ENCODE peak calls at places on chromosomes 11 and 22, in seven cellular contexts. L is A549, F is AG09309, K is tibial nerve, M is lower leg skin, N is GM12878, V is cardiac muscle cell. T is an unnamed sample.

GRCh38 chr11:109971184-109971523 is 122.0 kb upstream of the ZC3H12C start:
- DNase-seq in N (no peak), K (no peak), M (no peak), L (no peak), V (peak), F (peak), T (no peak)

GRCh38 chr22:33887173-33887572 is 33.1 kb downstream of the LARGE1 start:
- DNase-seq in K (no peak), M (no peak), N (no peak), F (no peak), L (no peak), V (no peak), T (no peak)

GRCh38 chr11:112658521-112658920 is 302.7 kb upstream of the NCAM1 start:
- DNase-seq in K (no peak), M (no peak), V (no peak), L (no peak), F (no peak), N (no peak), T (no peak)

GRCh38 chr11:23594755-23595154 is 734.5 kb upstream of the CCDC179 start:
- DNase-seq in N (no peak), F (no peak), L (no peak), K (no peak), M (no peak), V (no peak), T (no peak)

GRCh38 chr11:103055174-103055890 is 36.6 kb downstream of the DCUN1D5 start:
- DNase-seq in M (no peak), K (no peak), V (peak), L (no peak), F (no peak), N (no peak), T (no peak)

GRCh38 chr11:68191661-68192579 is 21.2 kb downstream of the KMT5B start:
- DNase-seq in M (no peak), L (no peak), F (no peak), N (no peak), K (no peak), V (no peak), T (no peak)

GRCh38 chr11:125442946-125443345 is 53.1 kb downstream of the FEZ1 start:
- DNase-seq in M (no peak), N (no peak), V (no peak), K (no peak), L (no peak), F (no peak), T (no peak)

GRCh38 chr11:117678651-117679407 is 118.2 kb downstream of the DSCAML1 start:
- DNase-seq in K (no peak), F (no peak), V (no peak), N (no peak), M (no peak), L (no peak), T (no peak)

GRCh38 chr11:118258410-118258809 is 5.7 kb downstream of the MPZL2 start:
- DNase-seq in N (no peak), F (no peak), V (no peak), L (no peak), M (no peak), K (no peak), T (no peak)

GRCh38 chr11:7672960-7673723 is at the start of gene CYB5R2:
- DNase-seq in M (peak), N (no peak), V (peak), L (peak), K (peak), F (no peak), T (peak)

GRCh38 chr11:116835042-116835772 is 2.2 kb downstream of the APOA1 start:
- DNase-seq in K (no peak), V (no peak), L (no peak), F (no peak), M (no peak), N (no peak), T (no peak)

GRCh38 chr11:76962583-76963416 is 71.4 kb upstream of the B3GNT6 start:
- DNase-seq in L (no peak), N (peak), M (no peak), V (no peak), K (no peak), F (no peak), T (no peak)

GRCh38 chr22:50162391-50162956 is 8.1 kb upstream of the PANX2 start:
- DNase-seq in K (no peak), V (no peak), M (no peak), L (no peak), F (no peak), N (no peak), T (no peak)

GRCh38 chr22:30286813-30287625 is 2.3 kb downstream of the CASTOR1 start:
- DNase-seq in L (peak), M (no peak), F (no peak), V (peak), N (no peak), K (peak), T (peak)

GRCh38 chr11:125835748-125836147 is 2.6 kb downstream of the PATE4 start:
- DNase-seq in N (no peak), M (no peak), V (no peak), L (no peak), F (no peak), K (no peak), T (no peak)

GRCh38 chr11:86150826-86151187 is 81.9 kb upstream of the PICALM start:
- DNase-seq in L (no peak), N (no peak), V (peak), F (no peak), M (no peak), K (no peak), T (no peak)
- TF ChIP-seq CTCF in L (no peak), N (no peak), V (no peak), F (no peak), M (no peak), K (no peak), T (no peak)

GRCh38 chr11:13152736-13153541 is 124.7 kb upstream of the BMAL1 start:
- DNase-seq in L (peak), V (peak), K (no peak), F (no peak), N (no peak), M (no peak), T (no peak)
- TF ChIP-seq CTCF in L (peak), V (peak), K (no peak), F (peak), N (peak), M (no peak), T (no peak)

GRCh38 chr11:69705901-69706787 is 2.3 kb upstream of the FGF19 start:
- DNase-seq in K (no peak), M (no peak), V (no peak), L (no peak), N (no peak), F (no peak), T (no peak)

GRCh38 chr11:69703711-69704507 is at the start of gene FGF19:
- DNase-seq in V (no peak), L (peak), K (no peak), F (no peak), M (no peak), N (no peak), T (no peak)

GRCh38 chr11:69702769-69703510 is 882 bp downstream of the FGF19 start:
- DNase-seq in V (no peak), K (no peak), M (no peak), L (no peak), F (no peak), N (no peak), T (no peak)

GRCh38 chr11:69705246-69705856 is 1.5 kb upstream of the FGF19 start:
- DNase-seq in N (no peak), V (no peak), F (no peak), K (no peak), L (no peak), M (no peak), T (no peak)

DNA sequence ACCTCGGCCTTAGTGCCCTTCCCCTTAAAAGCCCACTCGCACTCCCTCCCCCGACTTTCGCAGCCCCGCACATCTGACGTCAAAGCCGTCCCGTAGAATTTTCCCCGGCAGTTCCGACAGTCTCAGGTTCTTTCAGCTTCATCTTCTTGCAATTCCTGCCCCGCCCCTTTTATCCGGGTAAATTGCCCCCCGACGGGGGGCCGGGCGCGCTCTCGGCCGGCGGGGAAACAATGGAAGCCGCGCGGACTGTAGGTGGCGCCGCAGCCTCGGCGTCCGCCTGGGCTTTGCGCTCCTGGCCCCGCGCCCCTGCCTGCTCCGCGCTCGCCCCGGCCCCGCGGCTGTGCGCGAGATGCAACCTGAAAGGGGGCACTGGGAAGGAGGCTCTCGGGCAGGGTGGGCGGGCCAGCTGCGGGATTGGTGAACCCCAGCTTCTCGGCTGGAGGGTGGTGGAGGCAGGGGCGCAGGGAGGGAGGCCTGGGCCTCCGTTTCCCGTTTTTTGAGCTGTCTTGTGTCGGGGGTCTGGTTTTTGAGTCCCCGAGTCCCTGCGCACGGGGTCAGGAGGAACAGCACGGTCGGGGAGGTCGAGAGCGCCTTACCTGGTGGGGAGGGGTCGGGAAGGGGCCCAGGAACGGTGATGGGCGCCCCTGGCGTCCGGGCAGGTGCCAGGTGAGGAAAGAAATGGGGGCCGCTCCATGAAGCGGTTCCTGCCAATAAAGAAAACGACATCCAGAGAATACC is 855 bp upstream of the FGF19 start:
- DNase-seq in V (peak), K (no peak), F (no peak), M (no peak), L (peak), N (no peak), T (no peak)
- TF ChIP-seq CTCF in V (peak), K (no peak), F (peak), M (no peak), L (peak), N (peak), T (no peak)

GRCh38 chr22:39999144-39999757 is 4.5 kb downstream of the FAM83F start:
- DNase-seq in L (peak), V (peak), N (no peak), F (no peak), M (no peak), K (no peak), T (no peak)
- TF ChIP-seq CTCF in L (no peak), V (peak), N (peak), F (no peak), M (no peak), K (no peak), T (no peak)

GRCh38 chr22:32106930-32107329 is 52.2 kb downstream of the C22orf42 start:
- DNase-seq in K (no peak), F (no peak), V (peak), M (no peak), N (no peak), L (no peak), T (no peak)

GRCh38 chr22:32100711-32101110 is 57.6 kb downstream of the SLC5A1 start:
- DNase-seq in K (no peak), L (no peak), V (no peak), N (no peak), M (no peak), F (no peak), T (no peak)

DNA sequence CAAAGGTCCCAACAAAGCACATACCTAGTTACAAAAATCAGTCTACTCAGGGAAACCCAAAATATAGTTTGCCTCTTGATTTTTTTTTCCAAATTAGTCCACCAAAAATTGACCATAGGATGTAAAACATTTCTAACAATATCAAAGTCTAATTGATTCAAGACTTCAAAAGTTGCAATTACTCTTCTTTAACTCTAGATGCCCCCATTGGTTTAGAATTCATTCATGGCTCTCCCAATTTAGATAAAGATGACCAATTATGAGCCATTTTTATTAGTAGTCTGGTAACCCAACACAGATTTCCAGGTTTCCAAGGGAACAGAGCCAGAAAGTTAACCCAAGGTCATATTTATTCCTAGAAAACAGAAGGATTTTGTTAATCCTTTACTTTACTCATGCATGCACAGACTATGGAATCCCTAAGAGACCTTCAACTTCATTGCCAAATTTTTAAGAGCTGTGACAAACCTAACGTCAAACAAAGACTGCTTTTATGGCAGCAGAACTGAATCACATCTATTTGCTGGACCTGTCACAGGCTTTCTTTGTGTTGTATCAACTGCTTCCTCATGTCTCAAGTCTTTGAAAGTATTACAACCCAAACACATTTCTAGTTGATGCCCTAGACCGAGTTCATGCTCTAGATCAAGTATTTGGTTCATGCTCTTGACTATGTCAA is 55.3 kb downstream of the C22orf42 start:
- DNase-seq in F (no peak), V (peak), L (no peak), M (no peak), N (no peak), K (no peak), T (no peak)
- TF ChIP-seq CTCF in F (peak), V (no peak), L (peak), M (no peak), N (peak), K (peak), T (no peak)

GRCh38 chr11:12235549-12235944 is 125.2 kb downstream of the MICAL2 start:
- DNase-seq in F (no peak), N (no peak), K (no peak), M (no peak), L (no peak), V (peak), T (no peak)
- TF ChIP-seq CTCF in F (peak), N (peak), K (no peak), M (no peak), L (no peak), V (peak), T (no peak)

DNA sequence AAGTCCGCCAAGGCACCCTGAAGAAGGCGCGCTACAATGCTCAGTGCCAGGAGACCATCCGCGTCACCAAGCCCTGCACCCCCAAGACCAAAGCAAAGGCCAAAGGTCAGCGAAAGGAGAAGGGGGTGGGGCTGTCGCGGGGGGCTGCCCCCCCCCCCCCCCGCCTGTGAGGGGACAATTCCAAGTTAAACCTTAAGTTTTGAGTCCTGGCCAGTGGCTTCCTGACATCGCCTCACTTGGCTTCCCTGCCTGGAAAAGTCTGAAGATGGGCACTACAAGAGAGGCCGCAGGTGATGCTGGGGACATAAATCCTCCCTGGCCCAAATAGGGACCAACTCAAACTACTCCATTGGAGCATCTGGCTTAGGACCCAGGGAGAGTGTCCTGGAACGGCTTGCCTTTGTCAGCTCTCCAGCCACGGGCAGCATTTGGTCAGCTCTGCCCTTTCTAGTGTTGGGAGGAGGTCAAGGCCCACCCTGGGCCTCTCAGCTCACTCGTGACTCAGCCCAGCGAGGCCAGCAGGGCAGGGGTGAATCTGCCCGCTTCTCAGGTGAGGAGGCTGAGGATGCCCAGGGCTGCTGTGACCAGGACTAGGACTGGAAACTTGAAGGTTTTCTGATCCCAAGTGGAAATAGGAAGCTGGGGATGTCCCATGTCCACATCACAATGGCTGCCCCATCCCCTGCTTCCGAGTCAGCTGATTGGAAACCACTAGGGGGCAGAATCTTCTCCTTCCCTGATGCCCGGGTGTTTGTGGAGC is 1.4 kb downstream of the MDK start:
- DNase-seq in L (peak), K (no peak), F (no peak), V (peak), M (no peak), N (no peak), T (no peak)
- TF ChIP-seq CTCF in L (peak), K (peak), F (peak), V (peak), M (no peak), N (peak), T (no peak)

GRCh38 chr11:57205046-57205671 is 23.4 kb downstream of the LRRC55 start:
- DNase-seq in V (peak), F (peak), M (no peak), L (no peak), K (no peak), N (no peak), T (no peak)
- TF ChIP-seq CTCF in V (peak), F (peak), M (no peak), L (no peak), K (no peak), N (no peak), T (no peak)